ENCODE peak calls at places on chromosomes 13 and 19, in seven cellular contexts. T, V, M, B, P, Z and S are unnamed samples.

GRCh38 chr19:29741776-29742175 is 26.7 kb upstream of the C19orf12 start:
- DNase-seq in T (no peak), M (no peak), V (no peak), Z (no peak), B (no peak), P (no peak), S (no peak)

GRCh38 chr13:67410645-67411044 is 180.5 kb upstream of the PCDH9 start:
- DNase-seq in P (no peak), T (no peak), B (no peak), M (no peak), V (no peak), Z (no peak), S (no peak)

GRCh38 chr13:39603424-39603947 is 493 bp upstream of the LHFPL6 start:
- DNase-seq in V (no peak), B (peak), M (no peak), P (peak), Z (no peak), T (no peak), S (peak)

GRCh38 chr13:99296270-99296865 is 10.8 kb downstream of the GPR183 start:
- DNase-seq in P (no peak), T (no peak), V (no peak), M (no peak), B (no peak), Z (no peak), S (no peak)

GRCh38 chr19:2700660-2701360 is 1.7 kb downstream of the GNG7 start:
- DNase-seq in P (no peak), B (no peak), M (no peak), Z (no peak), T (no peak), V (no peak), S (no peak)

GRCh38 chr13:105918842-105919741 is 616.4 kb downstream of the EFNB2 start:
- DNase-seq in T (no peak), Z (peak), P (no peak), V (no peak), M (no peak), B (peak), S (peak)

GRCh38 chr19:35736913-35737886 is 5.1 kb downstream of the IGFLR1 start:
- DNase-seq in T (no peak), M (no peak), B (no peak), P (no peak), V (no peak), Z (no peak), S (no peak)

GRCh38 chr19:17610384-17610783 is 54.9 kb downstream of the COLGALT1 start:
- DNase-seq in M (no peak), V (no peak), B (no peak), T (no peak), Z (no peak), P (no peak), S (no peak)

GRCh38 chr13:38707433-38707832 is 20.6 kb downstream of the FREM2 start:
- DNase-seq in P (no peak), B (no peak), V (no peak), Z (no peak), T (no peak), M (no peak), S (no peak)

GRCh38 chr19:8335343-8336071 is 7.6 kb downstream of the KANK3 start:
- DNase-seq in P (no peak), Z (no peak), M (no peak), T (no peak), V (no peak), B (no peak), S (no peak)

GRCh38 chr13:28503182-28503980 is 8.5 kb upstream of the FLT1 start:
- DNase-seq in T (no peak), M (no peak), V (no peak), P (no peak), B (no peak), Z (no peak), S (peak)

GRCh38 chr13:36870050-36870692 is 49.9 kb downstream of the SMAD9 start:
- DNase-seq in V (no peak), P (no peak), Z (no peak), B (no peak), T (no peak), M (no peak), S (no peak)

GRCh38 chr19:58252102-58252685 is 23.5 kb downstream of the ZNF544 start:
- DNase-seq in Z (no peak), T (no peak), V (no peak), B (no peak), M (no peak), P (no peak), S (no peak)

GRCh38 chr13:43134896-43135295 is 111.5 kb downstream of the DNAJC15 start:
- DNase-seq in T (no peak), V (no peak), Z (no peak), M (no peak), B (no peak), P (no peak), S (no peak)

GRCh38 chr19:39032164-39032918 is at the start of gene FBXO27:
- DNase-seq in M (no peak), B (no peak), V (no peak), P (no peak), Z (no peak), T (peak), S (no peak)

GRCh38 chr13:41500501-41500900 is 43.2 kb downstream of the RGCC start:
- DNase-seq in Z (no peak), M (no peak), P (peak), T (no peak), V (no peak), B (no peak), S (peak)

GRCh38 chr13:110014719-110015118 is 228.3 kb upstream of the IRS2 start:
- DNase-seq in P (no peak), B (no peak), Z (no peak), T (no peak), V (peak), M (no peak), S (peak)

GRCh38 chr13:113802090-113802531 is 43.1 kb downstream of the TMEM255B start:
- DNase-seq in T (peak), P (no peak), M (no peak), B (peak), V (no peak), Z (no peak), S (peak)

GRCh38 chr19:10114651-10115391 is 3.3 kb downstream of the P2RY11 start:
- DNase-seq in V (no peak), M (no peak), T (no peak), P (no peak), B (no peak), Z (no peak), S (no peak)

GRCh38 chr19:41304706-41305483 is 5.1 kb upstream of the CCDC97 start:
- DNase-seq in V (no peak), T (no peak), M (no peak), Z (no peak), B (no peak), P (no peak), S (no peak)

GRCh38 chr13:33230178-33230881 is 55.2 kb downstream of the STARD13 start:
- DNase-seq in T (no peak), Z (no peak), V (no peak), M (no peak), B (peak), P (no peak), S (peak)

GRCh38 chr13:112984954-112985802 is 16.2 kb downstream of the MCF2L start:
- DNase-seq in M (no peak), Z (no peak), V (no peak), T (no peak), P (no peak), B (no peak), S (no peak)

GRCh38 chr19:30664358-30665058 is 292.3 kb downstream of the ZNF536 start:
- DNase-seq in T (no peak), B (no peak), P (peak), V (no peak), Z (no peak), M (no peak), S (peak)